ENCODE peak calls at places on chromosome 10, in eight cellular contexts. L, O, H, N, G, I, K and R are unnamed samples.

GRCh38 chr10:20855398-20856038 is 41.6 kb downstream of the NEBL start:
- DNase-seq in N (peak), L (no peak), H (no peak), G (peak), O (no peak), I (peak), K (no peak), R (peak)

GRCh38 chr10:114309111-114309651 is 70.1 kb downstream of the VWA2 start:
- DNase-seq in L (no peak), O (no peak), H (no peak), N (peak), K (no peak), I (no peak), G (no peak), R (peak)

GRCh38 chr10:58956926-58957325 is 219.5 kb upstream of the PHYHIPL start:
- DNase-seq in H (no peak), L (no peak), I (no peak), G (peak), O (no peak), N (no peak), K (no peak), R (no peak)

GRCh38 chr10:116555882-116556281 is 10.2 kb downstream of the PNLIP start:
- DNase-seq in N (no peak), H (no peak), O (no peak), I (no peak), K (no peak), L (no peak), G (no peak), R (no peak)

GRCh38 chr10:96690755-96691730 is 29.3 kb downstream of the PIK3AP1 start:
- DNase-seq in L (no peak), G (no peak), I (no peak), N (peak), H (no peak), O (no peak), K (no peak), R (peak)

GRCh38 chr10:67438605-67439258 is 257.3 kb downstream of the CTNNA3 start:
- DNase-seq in G (no peak), L (no peak), H (no peak), I (no peak), K (no peak), O (no peak), N (no peak), R (no peak)

GRCh38 chr10:64873959-64874358 is 1352.8 kb downstream of the REEP3 start:
- DNase-seq in H (no peak), O (no peak), I (no peak), L (no peak), G (no peak), K (no peak), N (peak), R (peak)

GRCh38 chr10:22986771-22987542 is 59.1 kb downstream of the ARMC3 start:
- DNase-seq in I (peak), L (no peak), G (peak), K (no peak), O (peak), H (no peak), N (peak), R (peak)

GRCh38 chr10:35103887-35104286 is 13.7 kb upstream of the CUL2 start:
- DNase-seq in K (no peak), O (no peak), I (no peak), G (no peak), H (no peak), L (no peak), N (no peak), R (no peak)

GRCh38 chr10:50224330-50224952 is 26.9 kb downstream of the ASAH2 start:
- DNase-seq in G (peak), H (no peak), K (peak), O (peak), I (peak), L (peak), N (peak), R (peak)

GRCh38 chr10:6171891-6172354 is 30.8 kb upstream of the PFKFB3 start:
- DNase-seq in K (peak), H (no peak), L (no peak), N (peak), I (peak), G (peak), O (no peak), R (peak)

GRCh38 chr10:103640436-103641181 is 147.1 kb downstream of the NEURL1 start:
- DNase-seq in O (no peak), I (no peak), G (no peak), K (no peak), N (no peak), H (no peak), L (no peak), R (peak)

GRCh38 chr10:102645388-102645740 is 1.1 kb downstream of the TRIM8 start:
- DNase-seq in N (peak), L (no peak), K (peak), I (no peak), H (peak), O (no peak), G (peak), R (no peak)

GRCh38 chr10:31741473-31741872 is 187.2 kb downstream of the ARHGAP12 start:
- DNase-seq in H (no peak), L (no peak), I (no peak), G (no peak), N (no peak), O (no peak), K (no peak), R (no peak)

GRCh38 chr10:79404231-79404609 is 41.2 kb downstream of the ZCCHC24 start:
- DNase-seq in N (peak), I (peak), L (no peak), G (peak), O (peak), H (no peak), K (no peak), R (peak)

GRCh38 chr10:115092555-115093285 is 445 bp upstream of the ATRNL1 start:
- DNase-seq in I (no peak), H (no peak), G (peak), O (peak), L (peak), N (peak), K (peak), R (peak)

GRCh38 chr10:6542999-6543430 is 37.1 kb downstream of the PRKCQ start:
- DNase-seq in G (no peak), I (no peak), O (no peak), H (no peak), L (no peak), K (peak), N (no peak), R (no peak)

GRCh38 chr10:33841678-33842077 is 507.2 kb upstream of the NRP1 start:
- DNase-seq in I (no peak), N (no peak), G (no peak), O (no peak), L (no peak), K (no peak), H (no peak), R (no peak)

GRCh38 chr10:119667562-119668328 is 16.6 kb downstream of the BAG3 start:
- DNase-seq in O (peak), H (no peak), K (no peak), L (peak), G (peak), N (peak), I (peak), R (peak)

GRCh38 chr10:5552376-5553321 is 27.9 kb downstream of the CALML3 start:
- DNase-seq in K (no peak), G (no peak), H (no peak), L (no peak), N (no peak), I (no peak), O (no peak), R (no peak)

GRCh38 chr10:12847361-12847975 is 154.0 kb downstream of the CCDC3 start:
- DNase-seq in I (no peak), O (no peak), N (no peak), L (peak), G (no peak), H (no peak), K (peak), R (no peak)

GRCh38 chr10:20890009-20890408 is 7.1 kb downstream of the NEBL start:
- DNase-seq in H (no peak), K (no peak), O (no peak), L (no peak), N (peak), G (no peak), I (no peak), R (peak)

GRCh38 chr10:128572696-128573095 is 446.5 kb upstream of the MKI67 start:
- DNase-seq in K (no peak), L (no peak), I (no peak), H (no peak), O (no peak), N (no peak), G (no peak), R (no peak)